ENCODE peak calls at places on chromosomes 16 and 17, in five cellular contexts. A is OCI-LY7, P is fibroblast of pulmonary artery, N is GM12865, L is left ventricle myocardium inferior. F is an unnamed sample.

GRCh38 chr16:65728172-65728571 is 606.3 kb upstream of the CDH11 start:
- DNase-seq in N (no peak), L (no peak), P (peak; percentile 18), A (no peak), F (no peak)

GRCh38 chr16:23729503-23730424 is 16.7 kb upstream of the ERN2 start:
- DNase-seq in A (no peak), L (no peak), P (peak; percentile 61), N (no peak), F (no peak)

GRCh38 chr16:84761448-84762368 is 58.1 kb upstream of the CRISPLD2 start:
- DNase-seq in A (no peak), N (no peak), P (peak; percentile 34), L (no peak), F (no peak)

GRCh38 chr16:87860553-87861299 is 8.6 kb downstream of the SLC7A5 start:
- DNase-seq in N (peak; percentile 50), P (peak; percentile 51), L (no peak), A (no peak), F (no peak)

GRCh38 chr16:53881371-53881770 is 177.4 kb downstream of the FTO start:
- DNase-seq in N (no peak), L (no peak), P (peak; percentile 56), A (no peak), F (no peak)

GRCh38 chr17:6109541-6109940 is 39.4 kb downstream of the WSCD1 start:
- DNase-seq in N (no peak), A (no peak), P (no peak), L (no peak), F (no peak)

GRCh38 chr17:19005442-19005773 is 844 bp upstream of the FAM83G start:
- DNase-seq in P (no peak), A (no peak), N (no peak), L (no peak), F (no peak)

GRCh38 chr16:29014561-29015029 is 29.7 kb downstream of the LAT start:
- DNase-seq in N (peak; percentile 13), A (no peak), P (no peak), L (no peak), F (no peak)

GRCh38 chr16:3194792-3195191 is 6.8 kb downstream of the OR1F1 start:
- DNase-seq in L (no peak), P (no peak), N (no peak), A (no peak), F (no peak)

GRCh38 chr16:69243479-69243878 is 56.5 kb downstream of the SNTB2 start:
- DNase-seq in A (no peak), N (no peak), L (no peak), P (peak; percentile 38), F (no peak)

DNA sequence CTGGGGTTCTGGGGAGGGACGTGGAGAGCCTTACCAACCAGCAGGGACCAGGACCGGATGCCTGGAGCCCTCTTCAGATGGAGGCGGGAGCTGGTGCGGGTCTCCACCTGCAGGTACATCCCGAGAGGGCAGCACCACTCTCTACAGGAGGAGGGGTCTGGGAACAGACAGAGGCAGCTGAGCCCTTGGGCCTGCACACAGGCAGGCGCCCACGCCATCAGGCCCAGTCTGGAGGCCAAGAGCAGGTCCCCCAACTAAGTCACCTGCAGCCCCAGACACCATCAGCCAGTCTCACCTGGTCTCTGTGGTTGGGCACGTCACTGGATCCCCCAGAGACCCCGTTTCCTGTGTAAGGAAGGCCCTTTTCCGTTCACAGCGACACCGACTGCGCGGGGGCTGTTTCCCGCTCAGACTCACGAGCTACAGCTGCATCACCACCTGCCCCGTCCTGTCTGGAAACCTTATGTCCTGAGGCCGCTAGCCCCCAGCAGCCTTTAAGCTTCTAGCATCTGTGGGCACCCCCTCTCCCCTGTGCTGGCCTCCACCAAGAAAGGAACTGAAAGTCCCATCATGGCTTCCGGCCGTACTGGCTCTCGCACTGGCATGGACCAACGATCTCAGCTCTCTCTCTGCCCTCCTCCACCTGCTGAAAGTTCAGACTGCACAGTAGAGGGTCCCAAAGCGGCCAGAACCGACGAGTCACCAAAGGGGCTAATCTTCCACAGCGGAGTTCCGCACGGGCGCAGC is 1.2 kb downstream of the CYBC1 start:
- DNase-seq in L (no peak), P (no peak), N (peak; percentile 93), A (peak; percentile 100), F (no peak)
- H3K4me3 ChIP-seq in L (peak overlapping the region; percentile 87), P (peak overlapping the region; percentile 82), N (peak overlapping the region; percentile 88), A (peak overlapping the region; percentile 80), F (peak overlapping the region; percentile 95)

DNA sequence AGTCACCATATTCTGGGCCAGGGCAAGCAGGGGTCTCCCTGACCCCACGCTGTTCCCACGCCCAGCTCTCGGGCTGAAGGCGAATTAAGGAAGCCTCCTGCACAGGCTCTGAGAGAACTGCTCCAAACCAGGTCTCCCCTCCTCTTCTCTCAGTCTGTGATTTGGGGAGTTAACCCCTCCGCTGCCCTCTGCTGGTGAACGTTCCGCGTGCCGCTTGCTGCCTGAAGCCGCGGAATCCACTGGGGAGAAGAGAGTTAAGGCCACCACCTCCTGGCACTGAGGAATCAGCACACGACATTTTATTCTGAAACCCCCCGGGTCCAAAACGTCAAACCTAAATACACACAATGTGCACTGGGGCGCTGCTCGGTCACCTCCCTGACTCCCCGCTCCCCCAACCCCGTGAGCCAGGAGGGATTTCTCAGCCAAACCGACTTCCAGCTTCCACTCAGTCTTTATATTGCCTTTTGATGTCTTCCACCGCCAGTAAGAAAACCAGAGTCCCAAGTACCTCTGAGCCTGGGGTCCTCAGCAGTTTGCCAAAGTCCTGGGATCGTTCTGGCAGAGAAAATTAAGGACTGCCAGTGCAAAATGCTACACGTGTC is 54.4 kb upstream of the RCVRN start:
- DNase-seq in N (peak; percentile 65), A (peak; percentile 25), P (peak; percentile 42), L (no peak), F (no peak)
- TF ChIP-seq CTCF in N (peak; percentile 69), A (peak; percentile 70), P (peak; percentile 58), L (peak; percentile 59), F (no peak)

DNA sequence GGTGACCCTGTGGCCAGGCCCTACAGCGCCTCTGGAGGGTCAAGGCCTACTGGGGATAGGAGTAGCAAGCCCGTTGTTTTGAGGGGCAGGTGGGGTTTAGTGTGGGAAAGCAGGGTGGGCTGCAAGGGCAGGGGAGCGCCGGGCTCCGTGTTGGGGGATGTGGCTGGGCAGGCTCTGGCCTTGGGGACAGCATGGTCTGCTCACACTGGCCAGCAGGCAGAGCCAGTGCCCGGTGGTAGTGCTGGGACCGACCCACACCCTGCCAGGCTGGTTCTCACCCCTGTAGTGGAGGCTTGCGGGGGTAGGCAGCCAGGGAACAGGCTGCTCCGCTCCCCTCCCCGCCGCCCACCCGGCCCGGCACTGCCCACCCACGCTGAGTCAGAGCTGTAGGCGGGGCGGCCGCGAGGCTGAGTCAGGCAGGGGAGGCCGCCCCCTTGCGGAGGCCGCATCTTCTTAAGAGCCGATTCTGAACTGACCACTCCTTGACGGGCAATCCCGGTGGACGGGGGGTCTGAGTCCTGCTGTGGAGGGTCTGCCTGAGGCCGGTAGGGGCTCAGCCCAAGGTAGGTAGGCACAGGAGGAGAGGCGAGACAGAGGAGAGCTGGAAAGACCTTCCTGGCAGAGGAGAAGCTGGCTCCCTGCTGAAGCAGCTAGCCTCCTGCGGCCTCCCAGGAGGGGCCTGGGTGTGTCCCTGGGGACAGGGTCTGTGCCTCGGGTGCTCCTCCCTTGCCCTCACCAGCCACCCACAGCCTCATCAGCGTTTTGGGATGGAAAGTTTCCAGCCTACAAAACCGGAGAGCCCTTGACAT is 62.4 kb downstream of the BAIAP2 start:
- DNase-seq in L (peak; percentile 76), N (peak; percentile 35), A (no peak), P (peak; percentile 83), F (peak; percentile 71)
- H3K4me3 ChIP-seq in L (peak overlapping the region; percentile 47), N (no peak overlapping the region), A (no peak overlapping the region), P (peak overlapping the region; percentile 14), F (no peak overlapping the region)

DNA sequence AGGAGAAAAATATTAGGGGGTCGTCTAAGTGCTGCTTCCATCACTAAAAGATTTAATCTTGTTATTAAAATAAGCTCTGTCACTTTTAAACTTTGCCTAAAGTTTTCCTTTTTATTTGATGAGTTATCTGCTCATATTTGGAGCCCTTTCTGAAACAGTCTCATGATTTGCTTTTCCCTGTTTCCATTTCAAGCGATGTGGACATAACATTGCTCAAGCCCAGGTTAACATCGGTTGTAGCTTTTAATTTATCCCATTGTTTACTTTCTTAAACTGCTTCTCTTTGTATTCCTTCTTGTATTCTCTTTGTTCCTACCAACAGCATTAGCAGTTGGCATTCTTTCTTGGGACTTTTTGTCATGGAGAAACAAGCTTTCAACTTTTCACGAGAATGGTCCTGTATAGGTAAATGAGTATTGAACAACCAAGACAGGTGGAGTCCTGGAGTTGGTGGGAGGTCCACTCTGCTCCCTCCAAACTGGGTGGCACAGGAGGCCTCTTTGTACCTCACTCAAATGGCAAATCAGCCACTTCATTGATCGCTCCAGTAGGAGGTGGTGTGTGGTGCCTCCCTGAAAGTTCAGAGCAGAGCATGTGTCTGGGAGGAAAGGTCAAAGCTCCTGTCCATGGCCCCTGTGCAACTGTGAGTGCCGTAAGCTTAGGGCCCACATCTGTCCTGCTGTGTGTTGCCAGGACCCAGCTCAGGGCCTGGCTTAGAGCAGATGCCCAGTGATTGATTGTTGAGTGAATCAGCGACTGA is 107.0 kb downstream of the CYLD start:
- DNase-seq in N (no peak), P (no peak), A (no peak), L (no peak), F (peak; percentile 25)
- TF ChIP-seq CTCF in N (no peak), P (no peak), A (no peak), L (no peak), F (no peak)

DNA sequence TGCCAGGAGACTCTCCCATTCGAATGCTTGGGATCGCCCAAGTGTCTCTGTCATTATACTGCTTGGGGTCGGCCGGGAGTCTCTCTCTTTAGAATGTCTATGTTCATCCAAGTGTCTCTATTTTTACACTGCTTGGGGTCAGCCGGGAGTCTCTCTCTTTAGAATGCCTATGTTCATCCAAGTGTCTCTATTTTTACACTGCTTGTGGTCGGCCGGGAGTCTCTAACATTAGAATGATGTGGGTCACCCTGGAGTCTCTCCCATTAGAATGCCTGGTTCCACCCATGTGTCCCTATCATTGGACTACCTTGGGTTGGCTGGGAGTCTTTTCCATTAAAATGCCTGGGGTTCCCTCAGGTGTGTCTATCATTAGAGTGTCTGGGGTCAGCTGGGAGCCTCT is 2230.4 kb downstream of the TP53TG3F start:
- DNase-seq in L (no peak), A (no peak), P (no peak), N (no peak), F (no peak)
- H3K4me3 ChIP-seq in L (no peak overlapping the region), A (no peak overlapping the region), P (no peak overlapping the region), N (no peak overlapping the region), F (no peak overlapping the region)

GRCh38 chr16:67284699-67285646 is 5.6 kb downstream of the PLEKHG4 start:
- DNase-seq in L (no peak), N (peak; percentile 29), A (no peak), P (peak; percentile 39), F (peak; percentile 42)
- TF ChIP-seq CTCF in L (peak; percentile 61), N (peak; percentile 39), A (no peak), P (peak; percentile 53), F (no peak)

DNA sequence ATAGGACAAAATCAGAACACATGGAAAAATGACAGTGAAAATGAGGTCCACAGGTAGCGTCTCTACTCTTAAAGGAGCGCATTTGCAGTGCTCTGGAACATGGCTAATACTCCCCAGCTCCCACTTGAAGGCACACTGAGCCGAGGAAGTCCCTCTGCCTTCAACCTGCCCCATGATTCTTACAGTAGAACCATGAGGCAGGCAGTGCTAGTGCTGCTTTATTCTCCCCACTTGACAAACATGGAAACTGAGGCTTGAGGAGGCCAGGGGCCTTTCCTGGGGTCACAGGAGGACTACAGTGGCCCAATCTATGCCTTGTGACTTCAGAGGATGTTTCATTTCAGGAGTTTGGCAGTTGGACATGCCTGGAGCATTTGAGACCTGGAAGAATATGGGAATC is 244.1 kb upstream of the MAF start:
- DNase-seq in L (no peak), P (no peak), N (no peak), A (no peak), F (no peak)
- H3K4me3 ChIP-seq in L (no peak overlapping the region), P (no peak overlapping the region), N (no peak overlapping the region), A (no peak overlapping the region), F (no peak overlapping the region)

GRCh38 chr17:73247728-73248127 is 14.0 kb downstream of the CPSF4L start:
- DNase-seq in A (no peak), P (peak; percentile 44), L (no peak), N (no peak), F (no peak)
- TF ChIP-seq CTCF in A (peak; percentile 56), P (peak; percentile 29), L (no peak), N (no peak), F (no peak)

F was measured in lung.